ENCODE peak calls at places on chromosomes 7 and 10, in five cellular contexts. U is brain microvascular endothelial cell, B is OCI-LY7, P is foreskin fibroblast, T is cardiac fibroblast. V is an unnamed sample.

GRCh38 chr7:70134029-70134445 is 535.8 kb downstream of the AUTS2 start:
- DNase-seq in U (no peak), B (no peak), P (no peak), T (no peak), V (no peak)

GRCh38 chr7:131843862-131844261 is 287.4 kb upstream of the PODXL start:
- DNase-seq in U (peak), B (no peak), P (peak), T (peak), V (peak)

GRCh38 chr7:20581956-20582355 is 33.5 kb upstream of the ABCB5 start:
- DNase-seq in U (no peak), B (no peak), P (no peak), T (no peak), V (no peak)

GRCh38 chr7:96276019-96276418 is 45.9 kb downstream of the SLC25A13 start:
- DNase-seq in U (no peak), B (no peak), P (no peak), T (no peak), V (no peak)

GRCh38 chr7:127447326-127447945 is 54.9 kb upstream of the ZNF800 start:
- DNase-seq in U (peak), B (peak), P (peak), T (peak), V (peak)

GRCh38 chr10:32787690-32788284 is 170.2 kb downstream of the ITGB1 start:
- DNase-seq in U (no peak), B (no peak), P (no peak), T (no peak), V (no peak)

GRCh38 chr7:102834999-102835398 is 77.8 kb upstream of the LRRC17 start:
- DNase-seq in U (peak), B (no peak), P (peak), T (peak), V (peak)

GRCh38 chr7:4791101-4791737 is 15.8 kb downstream of the AP5Z1 start:
- DNase-seq in U (no peak), B (no peak), P (no peak), T (no peak), V (no peak)

GRCh38 chr7:151607464-151607867 is 87.8 kb upstream of the RHEB start:
- DNase-seq in U (peak), B (no peak), P (peak), T (peak), V (peak)

GRCh38 chr7:127845497-127846214 is 185.6 kb downstream of the LRRC4 start:
- DNase-seq in U (no peak), B (no peak), P (no peak), T (no peak), V (no peak)

GRCh38 chr10:28241766-28242399 is 61.0 kb downstream of the MPP7 start:
- DNase-seq in U (peak), B (peak), P (peak), T (peak), V (peak)
- TF ChIP-seq CTCF in U (peak), B (peak), P (peak), T (peak), V (peak)

GRCh38 chr7:144063710-144064109 is 5.9 kb upstream of the OR2A25 start:
- DNase-seq in U (no peak), B (no peak), P (no peak), T (no peak), V (no peak)
- TF ChIP-seq CTCF in U (peak), B (peak), P (peak), T (peak), V (no peak)

GRCh38 chr10:58511765-58512469 is 755 bp upstream of the BICC1 start:
- DNase-seq in U (no peak), B (no peak), P (peak), T (peak), V (no peak)
- TF ChIP-seq CTCF in U (no peak), B (no peak), P (no peak), T (no peak), V (no peak)

DNA sequence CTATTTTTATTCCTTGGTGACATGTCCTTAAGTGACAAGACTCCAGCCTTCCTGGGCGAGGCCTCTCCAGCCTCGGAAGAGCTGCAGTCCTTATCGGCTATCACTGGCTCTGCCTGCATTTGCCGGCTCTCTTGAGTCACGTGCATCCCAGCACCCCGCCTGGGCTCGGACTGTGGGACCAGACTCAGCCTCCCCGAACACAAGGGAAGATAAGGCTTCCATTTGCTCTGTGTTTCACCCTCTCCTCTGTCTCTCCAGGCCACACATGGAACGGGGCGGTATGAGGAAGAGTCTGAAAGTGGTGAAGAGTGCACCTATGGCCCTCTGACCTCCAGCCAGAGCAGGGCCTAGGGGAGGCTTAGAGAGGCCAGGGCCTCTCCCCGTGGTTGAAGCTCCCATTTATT is 4.7 kb downstream of the GDF2 start:
- DNase-seq in U (no peak), B (no peak), P (no peak), T (no peak), V (no peak)
- TF ChIP-seq CTCF in U (no peak), B (no peak), P (no peak), T (no peak), V (no peak)

GRCh38 chr7:100874577-100875355 is at the start of gene SRRT:
- DNase-seq in U (peak), B (peak), P (peak), T (peak), V (peak)
- TF ChIP-seq CTCF in U (peak), B (no peak), P (no peak), T (peak), V (no peak)

GRCh38 chr10:93813507-93814465 is 56.0 kb downstream of the LGI1 start:
- DNase-seq in U (peak), B (peak), P (peak), T (peak), V (peak)
- TF ChIP-seq CTCF in U (peak), B (peak), P (peak), T (peak), V (peak)

GRCh38 chr10:97534746-97535367 is 36.1 kb downstream of the UBTD1 start:
- DNase-seq in U (no peak), B (peak), P (peak), T (peak), V (peak)

GRCh38 chr10:97537186-97537869 is 35.3 kb upstream of the ANKRD2 start:
- DNase-seq in U (no peak), B (no peak), P (no peak), T (no peak), V (no peak)

GRCh38 chr10:97532935-97533671 is 34.4 kb downstream of the UBTD1 start:
- DNase-seq in U (peak), B (no peak), P (peak), T (peak), V (no peak)

GRCh38 chr10:97531401-97531985 is 32.8 kb downstream of the UBTD1 start:
- DNase-seq in U (peak), B (no peak), P (peak), T (peak), V (no peak)

DNA sequence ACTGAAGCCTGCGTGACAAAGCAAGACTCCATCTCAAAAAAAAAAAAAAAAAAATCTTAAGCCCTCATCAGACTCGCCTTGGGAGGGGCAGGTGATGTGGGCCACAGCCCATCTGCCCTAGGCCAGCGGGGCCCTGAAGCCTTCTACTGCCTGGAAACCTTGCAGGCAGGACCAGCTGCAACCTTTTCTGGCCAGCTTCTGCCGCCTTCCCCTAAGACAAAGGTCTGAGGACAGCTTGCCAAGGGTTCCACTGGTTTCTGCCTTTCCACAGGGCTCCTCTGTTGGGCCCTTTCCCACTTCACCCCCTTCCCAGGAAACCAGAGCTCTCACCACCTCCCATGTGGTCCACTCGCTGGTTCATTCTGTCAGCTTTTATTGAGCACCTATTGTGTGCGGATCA is 35.2 kb downstream of the UBTD1 start:
- DNase-seq in U (no peak), B (no peak), P (no peak), T (no peak), V (no peak)
- TF ChIP-seq CTCF in U (no peak), B (no peak), P (no peak), T (no peak), V (no peak)